ENCODE peak calls at places on chromosomes 7 and 10, in seven cellular contexts. G is ecto neural progenitor cell; P is midbrain; L is stimulated activated CD4-positive, alpha-beta T cell treated with anti-CD3 and anti-CD28 coated beads, Interleukin-12 subunit alpha, Interleukin-12 subunit beta, amount 100 ng/mL, for 4 hours; R is dorsolateral prefrontal cortex; U is activated CD4-positive, alpha-beta T cell treated with anti-CD3 and anti-CD28 coated beads for 24 hours; J is non-pigmented ciliary epithelial cell. S is an unnamed sample.

GRCh38 chr10:58044072-58044471 is 223.6 kb downstream of the IPMK start:
- DNase-seq in G (no peak), P (no peak), L (no peak), R (no peak), U (no peak), J (no peak), S (peak; percentile 64)

GRCh38 chr10:11515596-11516418 is 95.6 kb downstream of the USP6NL start:
- DNase-seq in G (no peak), P (peak; percentile 49), L (no peak), R (no peak), U (peak; percentile 6), J (peak; percentile 43), S (peak; percentile 32)

GRCh38 chr7:136555933-136556332 is 312.5 kb upstream of the CHRM2 start:
- DNase-seq in G (no peak), P (no peak), L (no peak), R (no peak), U (no peak), J (no peak), S (no peak)

GRCh38 chr10:75353183-75353582 is 48.4 kb downstream of the ZNF503 start:
- DNase-seq in G (peak; percentile 54), P (no peak), L (no peak), R (no peak), U (no peak), J (no peak), S (no peak)

GRCh38 chr10:90965720-90966119 is 44.8 kb upstream of the ANKRD1 start:
- DNase-seq in G (no peak), P (no peak), L (no peak), R (no peak), U (no peak), J (no peak), S (no peak)

GRCh38 chr7:150901160-150902035 is 49.1 kb downstream of the AOC1 start:
- DNase-seq in G (no peak), P (peak; percentile 28), L (no peak), R (peak; percentile 38), U (no peak), J (no peak), S (no peak)

GRCh38 chr10:120422459-120422858 is 34.6 kb upstream of the PLPP4 start:
- DNase-seq in G (no peak), P (no peak), L (no peak), R (no peak), U (no peak), J (peak; percentile 93), S (no peak)

GRCh38 chr7:99188221-99188620 is 19.7 kb downstream of the KPNA7 start:
- DNase-seq in G (no peak), P (no peak), L (no peak), R (no peak), U (no peak), J (no peak), S (no peak)

GRCh38 chr10:102948163-102948562 is 30.1 kb downstream of the CNNM2 start:
- DNase-seq in G (no peak), P (no peak), L (no peak), R (no peak), U (no peak), J (no peak), S (no peak)

GRCh38 chr10:62475531-62475930 is 101.4 kb downstream of the ZNF365 start:
- DNase-seq in G (no peak), P (no peak), L (no peak), R (no peak), U (no peak), J (no peak), S (no peak)

GRCh38 chr10:33802566-33802965 is 468.1 kb upstream of the NRP1 start:
- DNase-seq in G (no peak), P (no peak), L (no peak), R (no peak), U (no peak), J (no peak), S (no peak)

GRCh38 chr10:112139176-112139575 is 44.4 kb downstream of the GPAM start:
- DNase-seq in G (no peak), P (no peak), L (no peak), R (no peak), U (no peak), J (no peak), S (no peak)

GRCh38 chr7:4815121-4815520 is 39.7 kb downstream of the AP5Z1 start:
- DNase-seq in G (no peak), P (no peak), L (no peak), R (no peak), U (no peak), J (no peak), S (no peak)

GRCh38 chr10:91643700-91644099 is 10.8 kb upstream of the PPP1R3C start:
- DNase-seq in G (no peak), P (no peak), L (no peak), R (no peak), U (no peak), J (no peak), S (no peak)

GRCh38 chr7:23490357-23491131 is 20.3 kb upstream of the IGF2BP3 start:
- DNase-seq in G (no peak), P (peak; percentile 43), L (peak; percentile 33), R (peak; percentile 40), U (no peak), J (no peak), S (no peak)

S was measured in AG04450.